ENCODE peak calls at places on chromosomes 5 and 9, in four cellular contexts. M, A, J and N are unnamed samples.

GRCh38 chr9:4114569-4115505 is 185.0 kb downstream of the GLIS3 start:
- DNase-seq in J (peak; percentile 96), A (no peak), M (no peak), N (no peak)

GRCh38 chr5:11222169-11222568 is 461.1 kb upstream of the DAP start:
- DNase-seq in M (no peak), A (no peak), J (no peak), N (peak; percentile 37)

GRCh38 chr9:73806876-73807275 is 655.2 kb downstream of the ANXA1 start:
- DNase-seq in M (no peak), J (peak; percentile 26), A (no peak), N (no peak)

GRCh38 chr5:159680095-159680494 is 236.2 kb upstream of the ADRA1B start:
- DNase-seq in J (peak; percentile 7), M (no peak), A (no peak), N (no peak)

GRCh38 chr9:97703437-97704326 is 6.5 kb upstream of the XPA start:
- DNase-seq in J (peak; percentile 97), M (no peak), A (peak; percentile 76), N (peak; percentile 73)

GRCh38 chr9:5231212-5231611 is at the start of gene INSL4:
- DNase-seq in A (no peak), M (no peak), J (peak; percentile 35), N (no peak)

GRCh38 chr5:140966293-140967225 is at the start of gene PCDHAC2:
- DNase-seq in M (peak; percentile 51), J (peak; percentile 24), A (peak; percentile 32), N (no peak)

GRCh38 chr9:113516840-113517577 is 53.5 kb downstream of the RGS3 start:
- DNase-seq in A (no peak), J (peak; percentile 41), M (no peak), N (peak; percentile 61)

GRCh38 chr9:107929439-107929838 is 439.9 kb upstream of the KLF4 start:
- DNase-seq in J (no peak), M (no peak), A (peak; percentile 39), N (no peak)

GRCh38 chr5:92652735-92653134 is 928.3 kb downstream of the NR2F1-AS1 start:
- DNase-seq in M (no peak), A (no peak), J (no peak), N (no peak)

GRCh38 chr5:148569948-148570347 is 84.4 kb downstream of the HTR4 start:
- DNase-seq in M (no peak), A (no peak), J (no peak), N (no peak)

GRCh38 chr5:176183321-176184074 is 54.7 kb upstream of the SIMC1 start:
- DNase-seq in A (no peak), J (no peak), M (no peak), N (no peak)

GRCh38 chr5:133607451-133607850 is 4.9 kb downstream of the FSTL4 start:
- DNase-seq in A (no peak), M (no peak), J (no peak), N (no peak)

GRCh38 chr9:80410106-80410505 is 838.3 kb downstream of the TLE4 start:
- DNase-seq in A (peak; percentile 12), J (peak; percentile 2), M (no peak), N (no peak)

GRCh38 chr9:72579880-72580570 is 58.6 kb downstream of the TMC1 start:
- DNase-seq in M (no peak), J (peak; percentile 70), A (no peak), N (no peak)

GRCh38 chr5:10633271-10634049 is 69.6 kb downstream of the ANKRD33B start:
- DNase-seq in J (no peak), A (no peak), M (no peak), N (peak; percentile 28)

GRCh38 chr5:95673076-95673475 is 9.7 kb downstream of the SPATA9 start:
- DNase-seq in M (no peak), A (peak; percentile 20), J (peak; percentile 12), N (no peak)

GRCh38 chr5:117559005-117559844 is 984.6 kb upstream of the SEMA6A start:
- DNase-seq in J (no peak), M (no peak), A (no peak), N (no peak)

GRCh38 chr5:146007270-146007669 is 70.9 kb downstream of the SH3RF2 start:
- DNase-seq in J (peak; percentile 50), M (no peak), A (peak; percentile 30), N (no peak)

GRCh38 chr9:71769175-71770165 is 1.2 kb upstream of the CEMIP2 start:
- DNase-seq in A (peak; percentile 94), M (no peak), J (peak; percentile 35), N (peak; percentile 82)

GRCh38 chr5:65209341-65209740 is 272.4 kb downstream of the ADAMTS6 start:
- DNase-seq in J (peak; percentile 96), A (no peak), M (no peak), N (no peak)

GRCh38 chr5:148912714-148913398 is 86.4 kb downstream of the ADRB2 start:
- DNase-seq in A (no peak), M (peak; percentile 70), J (peak; percentile 99), N (no peak)

GRCh38 chr9:17843236-17843635 is 264.4 kb downstream of the SH3GL2 start:
- DNase-seq in J (no peak), A (no peak), M (no peak), N (no peak)

GRCh38 chr9:17402309-17402708 is 176.6 kb upstream of the SH3GL2 start:
- DNase-seq in J (peak; percentile 10), A (no peak), M (peak; percentile 15), N (no peak)

GRCh38 chr9:30630459-30630858 is 1754.0 kb upstream of the ACO1 start:
- DNase-seq in M (no peak), A (no peak), J (no peak), N (no peak)

GRCh38 chr9:86318187-86318586 is 35.8 kb upstream of the ISCA1 start:
- DNase-seq in A (no peak), M (no peak), J (no peak), N (no peak)

GRCh38 chr9:128142061-128142460 is 7.2 kb upstream of the LCN2 start:
- DNase-seq in A (no peak), M (no peak), J (no peak), N (no peak)

GRCh38 chr9:87667164-87667738 is 58.7 kb upstream of the CTSL start:
- DNase-seq in J (no peak), A (no peak), M (no peak), N (no peak)

GRCh38 chr5:2007906-2008437 is 125.2 kb upstream of the IRX4 start:
- DNase-seq in M (no peak), J (no peak), A (no peak), N (no peak)
- H3K27me3 ChIP-seq in M (no peaks in the 10 kb centered on the region), J (no peaks in the 10 kb centered on the region), A (no peaks in the 10 kb centered on the region), N (no peaks in the 10 kb centered on the region)

GRCh38 chr5:124697482-124697881 is 49.0 kb downstream of the ZNF608 start:
- DNase-seq in A (no peak), M (no peak), J (no peak), N (no peak)

GRCh38 chr5:124700333-124700732 is 46.1 kb downstream of the ZNF608 start:
- DNase-seq in J (no peak), M (no peak), A (no peak), N (no peak)

GRCh38 chr5:124698774-124699173 is 47.7 kb downstream of the ZNF608 start:
- DNase-seq in M (no peak), J (peak; percentile 70), A (no peak), N (no peak)

GRCh38 chr5:124697912-124698690 is 48.3 kb downstream of the ZNF608 start:
- DNase-seq in A (no peak), J (peak; percentile 73), M (peak; percentile 47), N (no peak)

DNA sequence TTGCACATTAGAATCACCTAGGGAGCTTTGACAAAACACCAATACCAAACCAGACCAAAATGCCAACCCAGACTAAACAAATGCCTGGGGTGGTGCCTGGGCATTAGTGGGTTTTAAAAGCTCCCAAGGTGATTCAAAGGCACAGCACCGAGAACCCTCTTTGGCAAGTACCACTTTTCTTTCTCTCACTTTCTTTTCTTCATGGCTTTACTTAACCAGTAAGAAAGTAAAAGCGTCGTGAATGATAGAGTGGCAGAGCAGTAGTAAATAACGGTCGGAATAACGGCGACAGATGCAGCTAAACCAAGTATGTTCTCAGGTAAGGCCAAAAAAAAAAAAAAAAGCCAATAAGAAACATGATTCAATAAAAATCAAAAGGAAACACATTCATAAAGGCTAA is 49.5 kb downstream of the ZNF608 start:
- DNase-seq in M (no peak), J (no peak), A (no peak), N (no peak)
- H3K27ac ChIP-seq in M (no peak overlapping the region), J (no peak overlapping the region), A (no peak overlapping the region), N (no peak overlapping the region)

DNA sequence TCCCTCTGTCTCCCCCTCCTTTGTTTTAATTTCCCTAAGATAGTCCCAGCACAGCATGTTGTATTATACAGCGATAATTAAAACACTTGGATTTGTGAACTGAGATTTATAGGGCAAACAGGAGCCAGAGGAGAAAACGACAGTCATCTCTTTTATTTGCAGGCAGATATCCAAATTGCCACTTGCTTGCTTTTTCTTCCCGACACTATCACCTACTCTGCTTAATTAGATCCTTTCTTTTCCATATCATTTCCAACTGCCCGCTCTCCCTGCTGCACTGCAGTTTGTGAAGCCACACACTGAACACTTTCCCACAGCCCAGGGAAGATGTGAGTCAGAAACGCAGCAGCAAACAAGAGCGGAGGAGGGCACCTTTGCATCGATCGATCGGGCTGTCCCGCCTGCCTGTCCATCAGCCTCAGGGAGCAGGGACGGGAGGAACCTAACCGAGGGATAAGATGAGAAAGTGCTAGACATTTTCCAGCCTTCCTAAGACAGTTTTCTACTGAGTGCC is 35.8 kb upstream of the SPRY4 start:
- DNase-seq in M (no peak), J (peak; percentile 75), A (peak; percentile 80), N (no peak)
- H3K4me3 ChIP-seq in M (no peak overlapping the region), J (no peak overlapping the region), A (no peak overlapping the region), N (no peak overlapping the region)

DNA sequence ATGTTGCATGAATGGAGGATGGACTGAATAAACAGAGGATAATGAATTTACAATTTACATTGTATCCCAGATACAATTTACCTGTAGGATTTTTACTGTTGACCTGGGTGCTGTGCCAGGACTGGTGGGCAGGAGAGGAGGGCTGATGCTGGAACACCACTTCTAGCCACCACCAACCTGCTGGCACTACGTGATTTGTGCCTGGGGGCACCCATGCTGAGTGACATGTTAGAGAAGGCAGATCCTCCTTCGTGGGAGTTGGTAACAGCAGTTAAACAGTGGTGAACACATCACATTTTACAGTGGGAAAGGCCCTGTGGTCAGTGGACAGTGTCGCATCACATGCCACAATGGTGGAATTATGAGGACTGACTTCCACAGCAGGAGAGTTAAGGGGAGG is 3.0 kb upstream of the ANKRD34B start:
- DNase-seq in J (no peak), A (no peak), M (no peak), N (no peak)
- H3K27me3 ChIP-seq in J (peaks cover 27% of the 10 kb centered on the region), A (peaks cover 41% of the 10 kb centered on the region), M (peaks cover 5% of the 10 kb centered on the region), N (peaks cover 13% of the 10 kb centered on the region)

GRCh38 chr5:107542428-107542827 is 128.3 kb downstream of the EFNA5 start:
- DNase-seq in J (peak; percentile 88), M (no peak), A (peak; percentile 87), N (no peak)

GRCh38 chr5:107543868-107544267 is 126.9 kb downstream of the EFNA5 start:
- DNase-seq in J (no peak), M (no peak), A (no peak), N (no peak)

GRCh38 chr5:107541400-107541799 is 129.3 kb downstream of the EFNA5 start:
- DNase-seq in J (no peak), A (no peak), M (no peak), N (no peak)

GRCh38 chr5:107544476-107544875 is 126.3 kb downstream of the EFNA5 start:
- DNase-seq in A (no peak), J (no peak), M (no peak), N (no peak)

GRCh38 chr5:107542831-107543231 is 127.9 kb downstream of the EFNA5 start:
- DNase-seq in A (peak; percentile 73), J (peak; percentile 73), M (no peak), N (no peak)
- H3K27ac ChIP-seq in A (peak overlapping the region; percentile 61), J (no peak overlapping the region), M (no peak overlapping the region), N (no peak overlapping the region)

GRCh38 chr9:135878528-135879236 is 28.7 kb downstream of the CAMSAP1 start:
- DNase-seq in A (no peak), M (no peak), J (no peak), N (no peak)
- H3K4me3 ChIP-seq in A (no peak overlapping the region), M (no peak overlapping the region), J (no peak overlapping the region), N (no peak overlapping the region)